ENCODE peak calls at places on chromosomes 11 and 22, in nine cellular contexts. D is GDM1; U is AG08395; K is NCI-H345; N is GM13976; Z is H9; Y is heart left ventricle; G is naive thymus-derived CD8-positive, alpha-beta T cell; H is stimulated activated CD8-positive, alpha-beta memory T cell treated with anti-CD3 and anti-CD28 coated beads, Interleukin-2, amount 100 ng/mL, for 48 hours. T is an unnamed sample.

GRCh38 chr11:93648168-93648567 is 13.3 kb upstream of the CEP295 start:
- DNase-seq in D (no peak), U (no peak), K (no peak), N (no peak), Z (no peak), Y (no peak), G (no peak), H (no peak), T (no peak)

GRCh38 chr11:69218946-69219720 is 63.4 kb downstream of the SMIM38 start:
- DNase-seq in D (no peak), U (no peak), K (no peak), N (no peak), Z (peak), Y (no peak), G (no peak), H (no peak), T (no peak)

GRCh38 chr11:44731685-44732411 is 5.1 kb downstream of the TSPAN18 start:
- DNase-seq in D (no peak), U (no peak), K (no peak), N (no peak), Z (peak), Y (no peak), G (no peak), H (no peak), T (no peak)

GRCh38 chr22:46866591-46866990 is 104.1 kb downstream of the TBC1D22A start:
- DNase-seq in D (no peak), U (peak), K (no peak), N (no peak), Z (no peak), Y (no peak), G (no peak), H (no peak), T (no peak)

GRCh38 chr11:120125005-120125404 is 12.9 kb downstream of the TRIM29 start:
- DNase-seq in D (no peak), U (peak), K (no peak), N (no peak), Z (no peak), Y (no peak), G (no peak), H (no peak), T (no peak)

GRCh38 chr22:23509571-23510302 is 70.4 kb downstream of the IGLL1 start:
- DNase-seq in D (no peak), U (peak), K (no peak), N (no peak), Z (no peak), Y (no peak), G (no peak), H (no peak), T (no peak)

GRCh38 chr11:101848262-101848661 is 66.5 kb upstream of the CEP126 start:
- DNase-seq in D (no peak), U (peak), K (peak), N (no peak), Z (no peak), Y (no peak), G (no peak), H (no peak), T (no peak)

GRCh38 chr11:47259178-47259977 is 1.6 kb downstream of the NR1H3 start:
- DNase-seq in D (peak), U (peak), K (no peak), N (peak), Z (peak), Y (peak), G (no peak), H (no peak), T (peak)

GRCh38 chr11:101138245-101138930 is 8.8 kb upstream of the PGR start:
- DNase-seq in D (no peak), U (no peak), K (no peak), N (no peak), Z (no peak), Y (no peak), G (no peak), H (no peak), T (no peak)

GRCh38 chr11:133639408-133639807 is 107.1 kb upstream of the OPCML start:
- DNase-seq in D (no peak), U (no peak), K (no peak), N (no peak), Z (no peak), Y (no peak), G (no peak), H (no peak), T (no peak)

GRCh38 chr11:91433284-91434010 is 791.2 kb upstream of the FAT3 start:
- DNase-seq in D (no peak), U (no peak), K (no peak), N (no peak), Z (no peak), Y (no peak), G (no peak), H (no peak), T (no peak)

GRCh38 chr22:42844756-42845155 is 12.3 kb downstream of the ARFGAP3 start:
- DNase-seq in D (no peak), U (no peak), K (no peak), N (no peak), Z (no peak), Y (no peak), G (no peak), H (no peak), T (no peak)

GRCh38 chr11:606245-606644 is 9.5 kb downstream of the IRF7 start:
- DNase-seq in D (no peak), U (no peak), K (no peak), N (no peak), Z (no peak), Y (peak), G (no peak), H (no peak), T (peak)

GRCh38 chr11:131914299-131914902 is 544.0 kb downstream of the NTM start:
- DNase-seq in D (no peak), U (peak), K (no peak), N (peak), Z (no peak), Y (no peak), G (no peak), H (no peak), T (no peak)

GRCh38 chr11:64526795-64527194 is 64.2 kb upstream of the SLC22A12 start:
- DNase-seq in D (no peak), U (no peak), K (no peak), N (no peak), Z (no peak), Y (no peak), G (no peak), H (no peak), T (no peak)

GRCh38 chr11:76560219-76560618 is 110.3 kb downstream of the LRRC32 start:
- DNase-seq in D (no peak), U (peak), K (no peak), N (no peak), Z (no peak), Y (no peak), G (no peak), H (no peak), T (no peak)

GRCh38 chr11:112762686-112763048 is 198.6 kb upstream of the NCAM1 start:
- DNase-seq in D (no peak), U (no peak), K (peak), N (no peak), Z (no peak), Y (no peak), G (no peak), H (no peak), T (no peak)

GRCh38 chr11:125173556-125173955 is 9.0 kb downstream of the PKNOX2 start:
- DNase-seq in D (no peak), U (no peak), K (no peak), N (no peak), Z (no peak), Y (no peak), G (no peak), H (no peak), T (no peak)

GRCh38 chr11:89433278-89433677 is 57.9 kb downstream of the NOX4 start:
- DNase-seq in D (no peak), U (no peak), K (no peak), N (no peak), Z (no peak), Y (no peak), G (no peak), H (no peak), T (no peak)

GRCh38 chr11:35864131-35864530 is 79.7 kb upstream of the LDLRAD3 start:
- DNase-seq in D (no peak), U (no peak), K (no peak), N (no peak), Z (no peak), Y (no peak), G (no peak), H (no peak), T (no peak)

GRCh38 chr22:26479792-26480610 is 3.6 kb downstream of the HPS4 start:
- DNase-seq in D (no peak), U (no peak), K (no peak), N (no peak), Z (no peak), Y (no peak), G (no peak), H (no peak), T (no peak)

GRCh38 chr11:131253885-131254204 is 116.6 kb upstream of the NTM start:
- DNase-seq in D (no peak), U (no peak), K (no peak), N (no peak), Z (peak), Y (peak), G (no peak), H (no peak), T (no peak)

GRCh38 chr22:44842417-44842816 is 90.0 kb downstream of the ARHGAP8 start:
- DNase-seq in D (no peak), U (no peak), K (no peak), N (no peak), Z (no peak), Y (no peak), G (no peak), H (no peak), T (no peak)

GRCh38 chr11:2213384-2213842 is 41.8 kb upstream of the TH start:
- DNase-seq in D (no peak), U (no peak), K (peak), N (peak), Z (peak), Y (no peak), G (no peak), H (peak), T (no peak)

GRCh38 chr11:14327105-14327504 is 31.9 kb downstream of the RRAS2 start:
- DNase-seq in D (no peak), U (no peak), K (no peak), N (no peak), Z (no peak), Y (no peak), G (no peak), H (no peak), T (no peak)

GRCh38 chr22:46119729-46120419 is 30.5 kb upstream of the PPARA start:
- DNase-seq in D (no peak), U (peak), K (no peak), N (no peak), Z (no peak), Y (no peak), G (no peak), H (no peak), T (peak)

GRCh38 chr11:6746086-6746618 is 25.6 kb downstream of the OR2AG2 start:
- DNase-seq in D (peak), U (no peak), K (no peak), N (peak), Z (no peak), Y (no peak), G (peak), H (no peak), T (peak)

GRCh38 chr11:106012744-106013143 is 9.3 kb downstream of the MSANTD4 start:
- DNase-seq in D (no peak), U (peak), K (no peak), N (no peak), Z (no peak), Y (no peak), G (no peak), H (no peak), T (no peak)

GRCh38 chr22:22358136-22358535 is 113.5 kb downstream of the VPREB1 start:
- DNase-seq in D (no peak), U (no peak), K (no peak), N (no peak), Z (no peak), Y (no peak), G (no peak), H (no peak), T (no peak)

GRCh38 chr11:66268953-66269906 is 791 bp downstream of the RAB1B start:
- DNase-seq in D (peak), U (peak), K (no peak), N (no peak), Z (peak), Y (no peak), G (no peak), H (no peak), T (no peak)

GRCh38 chr11:75237050-75237449 is 3.5 kb upstream of the TPBGL start:
- DNase-seq in D (no peak), U (no peak), K (no peak), N (no peak), Z (no peak), Y (no peak), G (no peak), H (no peak), T (no peak)

GRCh38 chr11:105670811-105671210 is 60.9 kb downstream of the GRIA4 start:
- DNase-seq in D (no peak), U (no peak), K (no peak), N (no peak), Z (no peak), Y (no peak), G (no peak), H (no peak), T (no peak)

GRCh38 chr22:37502342-37503182 is 16.4 kb upstream of the MFNG start:
- DNase-seq in D (no peak), U (no peak), K (no peak), N (no peak), Z (no peak), Y (no peak), G (no peak), H (no peak), T (peak)

GRCh38 chr22:44133901-44134511 is 46.7 kb upstream of the PARVG start:
- DNase-seq in D (no peak), U (no peak), K (no peak), N (no peak), Z (no peak), Y (no peak), G (no peak), H (no peak), T (peak)

GRCh38 chr11:35567737-35568465 is 42.5 kb upstream of the PAMR1 start:
- DNase-seq in D (no peak), U (no peak), K (no peak), N (no peak), Z (peak), Y (no peak), G (no peak), H (no peak), T (no peak)

T was measured in mucosa of descending colon.